ENCODE peak calls at places on chromosomes 12 and 14, in five cellular contexts. T is left ventricle myocardium inferior, N is sigmoid colon, Z is A549, S is body of pancreas. F is an unnamed sample.

GRCh38 chr12:123164710-123165261 is 13.9 kb upstream of the PITPNM2 start:
- DNase-seq in S (no peak), N (no peak), Z (no peak), T (no peak), F (no peak)

GRCh38 chr12:32115404-32116104 is 8.9 kb downstream of the BICD1 start:
- DNase-seq in Z (peak; percentile 89), T (peak; percentile 71), N (peak; percentile 96), S (peak; percentile 81), F (peak; percentile 92)

GRCh38 chr14:69943084-69943797 is 64.0 kb downstream of the SMOC1 start:
- DNase-seq in N (no peak), S (peak; percentile 39), Z (no peak), T (no peak), F (no peak)

GRCh38 chr12:45089417-45089816 is 38.5 kb upstream of the DBX2 start:
- DNase-seq in Z (no peak), S (no peak), T (no peak), N (no peak), F (no peak)

GRCh38 chr12:122874081-122874480 is 21.8 kb downstream of the VPS37B start:
- DNase-seq in S (no peak), T (no peak), N (no peak), Z (no peak), F (no peak)

GRCh38 chr12:101127521-101128219 is 82.4 kb downstream of the SLC5A8 start:
- DNase-seq in Z (no peak), N (no peak), S (no peak), T (no peak), F (no peak)

GRCh38 chr12:79566452-79566851 is 124.3 kb downstream of the PAWR start:
- DNase-seq in Z (no peak), N (no peak), S (no peak), T (no peak), F (no peak)

GRCh38 chr14:77985235-77985634 is 184.9 kb upstream of the NRXN3 start:
- DNase-seq in T (no peak), S (no peak), N (no peak), Z (no peak), F (no peak)

GRCh38 chr14:24315243-24315806 is 4.0 kb downstream of the LTB4R start:
- DNase-seq in Z (no peak), T (no peak), S (no peak), N (no peak), F (no peak)

GRCh38 chr12:55034218-55034617 is 14.4 kb downstream of the NEUROD4 start:
- DNase-seq in S (no peak), T (no peak), Z (no peak), N (no peak), F (no peak)

GRCh38 chr12:117015811-117016210 is 83.4 kb downstream of the TESC start:
- DNase-seq in N (no peak), T (no peak), Z (no peak), S (no peak), F (no peak)

GRCh38 chr12:40016960-40017359 is 88.9 kb downstream of the SLC2A13 start:
- DNase-seq in T (no peak), N (no peak), S (no peak), Z (peak; percentile 18), F (no peak)

GRCh38 chr12:81257952-81258551 is 180.2 kb downstream of the ACSS3 start:
- DNase-seq in T (no peak), Z (no peak), N (no peak), S (no peak), F (no peak)

GRCh38 chr14:31682768-31683167 is 121.6 kb downstream of the NUBPL start:
- DNase-seq in N (no peak), S (no peak), Z (no peak), T (no peak), F (no peak)

GRCh38 chr12:97487470-97487869 is 24.9 kb downstream of the RMST start:
- DNase-seq in T (no peak), N (no peak), Z (no peak), S (no peak), F (no peak)

GRCh38 chr14:65791551-65791981 is 379.0 kb downstream of the FUT8 start:
- DNase-seq in N (no peak), T (no peak), Z (no peak), S (no peak), F (no peak)

GRCh38 chr12:31117203-31118011 is 43.7 kb downstream of the DDX11 start:
- DNase-seq in T (no peak), N (no peak), S (peak; percentile 47), Z (peak; percentile 76), F (no peak)

GRCh38 chr12:33892425-33892824 is 129.9 kb upstream of the ALG10 start:
- DNase-seq in T (no peak), N (no peak), S (no peak), Z (no peak), F (no peak)

GRCh38 chr12:110670161-110670701 is 18.7 kb downstream of the HVCN1 start:
- DNase-seq in T (no peak), Z (no peak), N (no peak), S (no peak), F (no peak)

GRCh38 chr12:63226792-63227463 is 75.9 kb upstream of the AVPR1A start:
- DNase-seq in T (no peak), Z (no peak), N (no peak), S (no peak), F (no peak)

GRCh38 chr12:63223128-63223527 is 72.1 kb upstream of the AVPR1A start:
- DNase-seq in N (no peak), T (no peak), Z (no peak), S (no peak), F (no peak)

GRCh38 chr12:63220921-63221320 is 69.9 kb upstream of the AVPR1A start:
- DNase-seq in T (no peak), S (no peak), N (no peak), Z (no peak), F (no peak)

GRCh38 chr12:63222582-63222981 is 71.6 kb upstream of the AVPR1A start:
- DNase-seq in Z (no peak), S (no peak), N (no peak), T (no peak), F (no peak)
- H3K27ac ChIP-seq in Z (no peak overlapping the region), S (no peak overlapping the region), N (no peak overlapping the region), T (no peak overlapping the region), F (no peak overlapping the region)

GRCh38 chr12:92543872-92544271 is 158.9 kb upstream of the PLEKHG7 start:
- DNase-seq in N (no peak), S (peak; percentile 40), T (no peak), Z (no peak), F (no peak)
- H3K4me3 ChIP-seq in N (no peak overlapping the region), S (no peak overlapping the region), T (no peak overlapping the region), Z (no peak overlapping the region), F (no peak overlapping the region)

GRCh38 chr14:92798811-92799210 is 4.7 kb downstream of the GOLGA5 start:
- DNase-seq in N (no peak), T (no peak), Z (no peak), S (no peak), F (no peak)
- TF ChIP-seq CTCF in N (no peak), T (no peak), Z (no peak), S (no peak), F (no peak)

DNA sequence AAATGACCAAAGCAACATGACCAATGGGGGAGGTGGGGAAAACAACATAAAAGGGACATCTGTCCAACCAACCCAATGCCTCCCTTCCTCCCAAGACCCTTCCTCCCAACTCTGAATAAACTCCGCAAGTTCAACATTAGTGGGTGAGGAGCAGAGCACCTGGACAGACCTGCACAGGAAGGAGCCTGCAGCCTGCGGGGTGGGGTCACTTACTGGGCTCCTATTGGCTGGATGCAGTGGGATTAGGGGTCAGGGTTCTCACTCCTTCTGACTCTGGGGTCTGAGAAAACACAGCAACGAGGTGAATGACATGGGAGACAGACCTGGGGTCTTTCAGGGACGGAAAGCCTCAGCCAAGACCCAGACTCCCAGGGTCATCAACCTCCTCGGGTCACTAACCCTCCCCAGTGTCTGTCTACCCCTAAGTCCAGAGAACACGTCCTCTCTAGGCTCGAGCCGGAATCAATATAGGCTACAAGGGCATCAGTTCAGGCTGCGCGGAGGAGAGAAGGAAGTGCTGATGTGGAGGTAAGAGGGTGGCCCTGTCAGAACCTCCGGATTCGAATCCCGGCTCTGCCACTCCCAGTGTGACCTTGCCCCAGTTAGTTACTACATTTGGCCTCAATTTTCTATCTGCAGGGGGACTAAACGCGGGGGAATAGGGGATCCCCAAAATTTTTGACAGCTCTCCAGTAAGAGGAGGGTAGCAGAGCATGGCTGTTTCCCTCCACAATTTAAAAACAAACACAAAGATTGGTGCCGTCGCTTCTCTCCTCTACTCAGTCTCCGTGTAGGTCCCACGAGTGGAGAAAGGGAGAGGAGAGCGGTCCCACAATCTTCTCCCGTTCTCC is 819 bp downstream of the NDRG2 start:
- DNase-seq in Z (no peak), S (no peak), N (no peak), T (no peak), F (peak; percentile 71)
- H3K27ac ChIP-seq in Z (peak overlapping the region; percentile 84), S (peak overlapping the region; percentile 77), N (peak overlapping the region; percentile 93), T (peak overlapping the region; percentile 99), F (peak overlapping the region; percentile 94)

GRCh38 chr14:79279645-79280399 is 931.5 kb downstream of the DIO2 start:
- DNase-seq in Z (no peak), S (peak; percentile 26), T (no peak), N (no peak), F (no peak)
- H3K4me3 ChIP-seq in Z (peak overlapping the region; percentile 59), S (peak overlapping the region; percentile 60), T (peak overlapping the region; percentile 64), N (peak overlapping the region; percentile 66), F (peak overlapping the region; percentile 70)

DNA sequence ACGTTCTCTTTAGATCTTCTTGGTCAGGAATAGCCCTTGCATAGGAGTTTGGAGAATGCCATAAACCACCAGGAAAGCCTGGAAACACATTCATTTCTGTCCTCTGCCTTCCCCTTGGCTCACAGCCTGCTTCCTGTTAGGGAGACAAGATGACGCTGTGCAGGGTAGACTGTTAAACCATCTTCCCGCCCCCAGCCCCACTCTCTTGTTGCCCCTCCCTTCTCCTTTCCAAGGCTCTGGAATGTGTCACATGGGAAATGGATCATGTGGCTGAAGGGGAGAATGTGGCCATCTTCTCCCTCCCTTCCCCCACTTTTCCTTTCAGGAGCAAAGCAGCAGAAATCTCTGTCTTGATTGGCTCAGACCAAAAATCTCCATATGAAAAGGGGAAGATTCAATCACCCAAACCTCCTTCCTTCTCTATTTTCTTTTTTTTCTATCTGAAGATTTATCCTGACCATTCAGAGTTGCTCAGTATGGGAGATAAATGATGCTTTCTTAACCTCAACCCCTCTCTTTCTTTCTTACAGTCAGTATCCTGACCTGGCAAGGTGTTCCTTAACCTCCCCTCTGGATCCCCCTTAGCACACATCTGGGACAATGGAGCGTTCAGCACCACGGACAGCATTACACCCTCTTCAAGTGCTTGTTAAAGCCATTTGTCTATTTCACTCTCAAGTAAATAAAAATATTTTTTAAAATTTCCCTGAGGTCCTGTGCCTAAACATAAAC is 11.4 kb downstream of the GPR19 start:
- DNase-seq in T (no peak), S (no peak), N (no peak), Z (no peak), F (no peak)
- TF ChIP-seq CTCF in T (no peak), S (no peak), N (no peak), Z (no peak), F (no peak)